ENCODE peak calls at places on chromosomes 12 and 14, in four cellular contexts. One of them, this sample, is unnamed.

GRCh38 chr14:100861188-100861936 is 35.4 kb downstream of the MEG3 start:
- DNase-seq in NCI-H1417 treated with DMSO at 0.1 percent for 48 hours: no peak
- DNase-seq in CD4-positive, alpha-beta T cell: no peak
- DNase-seq in AG08395: no peak
- DNase-seq in this sample: no peak

GRCh38 chr12:13250416-13250815 is 53.9 kb downstream of the EMP1 start:
- DNase-seq in AG08395: peak; percentile 75
- DNase-seq in CD4-positive, alpha-beta T cell: no peak
- DNase-seq in NCI-H1417 treated with DMSO at 0.1 percent for 48 hours: no peak
- DNase-seq in this sample: no peak

GRCh38 chr12:91562476-91562875 is 379.9 kb upstream of the DCN start:
- DNase-seq in CD4-positive, alpha-beta T cell: no peak
- DNase-seq in AG08395: no peak
- DNase-seq in NCI-H1417 treated with DMSO at 0.1 percent for 48 hours: no peak
- DNase-seq in this sample: no peak

GRCh38 chr14:24674204-24674970 is 40.4 kb upstream of the GZMB start:
- DNase-seq in AG08395: no peak
- DNase-seq in NCI-H1417 treated with DMSO at 0.1 percent for 48 hours: no peak
- DNase-seq in CD4-positive, alpha-beta T cell: no peak
- DNase-seq in this sample: no peak

GRCh38 chr14:73136085-73136386 is 271 bp upstream of the PSEN1 start:
- DNase-seq in CD4-positive, alpha-beta T cell: no peak
- DNase-seq in NCI-H1417 treated with DMSO at 0.1 percent for 48 hours: no peak
- DNase-seq in AG08395: no peak
- DNase-seq in this sample: no peak

GRCh38 chr12:98355322-98355721 is 160.1 kb upstream of the TMPO start:
- DNase-seq in CD4-positive, alpha-beta T cell: no peak
- DNase-seq in NCI-H1417 treated with DMSO at 0.1 percent for 48 hours: no peak
- DNase-seq in AG08395: peak; percentile 6
- DNase-seq in this sample: no peak

GRCh38 chr14:103209054-103209453 is 85.8 kb downstream of the TNFAIP2 start:
- DNase-seq in AG08395: peak; percentile 36
- DNase-seq in CD4-positive, alpha-beta T cell: no peak
- DNase-seq in NCI-H1417 treated with DMSO at 0.1 percent for 48 hours: no peak
- DNase-seq in this sample: no peak

GRCh38 chr14:51715250-51715649 is 63.5 kb downstream of the FRMD6 start:
- DNase-seq in NCI-H1417 treated with DMSO at 0.1 percent for 48 hours: no peak
- DNase-seq in AG08395: no peak
- DNase-seq in CD4-positive, alpha-beta T cell: no peak
- DNase-seq in this sample: no peak

GRCh38 chr12:103182299-103182698 is 224.8 kb downstream of the ASCL1 start:
- DNase-seq in AG08395: no peak
- DNase-seq in CD4-positive, alpha-beta T cell: no peak
- DNase-seq in NCI-H1417 treated with DMSO at 0.1 percent for 48 hours: no peak
- DNase-seq in this sample: no peak

This sample was measured in NCI-H1930.